ENCODE peak calls at places on chromosomes 13 and 19, in seven cellular contexts. L is BE2C, P is Calu3, W is RWPE1, D is thyroid gland, M is tibial artery, C is choroid plexus epithelial cell. K is an unnamed sample.

GRCh38 chr19:48043675-48044258 is at the start of gene CABP5:
- DNase-seq in L (no peak), P (no peak), W (no peak), D (no peak), M (no peak), C (no peak), K (no peak)

GRCh38 chr13:67296511-67296910 is 66.4 kb upstream of the PCDH9 start:
- DNase-seq in L (no peak), P (no peak), W (no peak), D (no peak), M (no peak), C (peak; percentile 6), K (no peak)

GRCh38 chr19:1321539-1321938 is 35.9 kb downstream of the EFNA2 start:
- DNase-seq in L (no peak), P (no peak), W (no peak), D (no peak), M (no peak), C (no peak), K (no peak)

GRCh38 chr19:15144046-15144646 is 36.9 kb downstream of the SYDE1 start:
- DNase-seq in L (no peak), P (no peak), W (no peak), D (no peak), M (no peak), C (peak; percentile 9), K (no peak)

GRCh38 chr13:106493569-106493968 is 41.9 kb downstream of the EFNB2 start:
- DNase-seq in L (no peak), P (no peak), W (no peak), D (no peak), M (no peak), C (no peak), K (no peak)

GRCh38 chr13:29496241-29496712 is 99.2 kb downstream of the SLC7A1 start:
- DNase-seq in L (no peak), P (peak; percentile 47), W (peak; percentile 50), D (no peak), M (no peak), C (no peak), K (no peak)

GRCh38 chr13:100789968-100790367 is 115.4 kb upstream of the TMTC4 start:
- DNase-seq in L (no peak), P (no peak), W (no peak), D (no peak), M (no peak), C (no peak), K (no peak)

GRCh38 chr13:54705738-54706137 is 1677.1 kb downstream of the OLFM4 start:
- DNase-seq in L (no peak), P (no peak), W (no peak), D (no peak), M (no peak), C (no peak), K (no peak)

GRCh38 chr13:34608326-34608725 is 333.7 kb upstream of the NBEA start:
- DNase-seq in L (no peak), P (no peak), W (no peak), D (no peak), M (no peak), C (no peak), K (no peak)

GRCh38 chr19:7199613-7200533 is 94.3 kb downstream of the INSR start:
- DNase-seq in L (no peak), P (peak; percentile 22), W (no peak), D (no peak), M (no peak), C (no peak), K (no peak)

DNA sequence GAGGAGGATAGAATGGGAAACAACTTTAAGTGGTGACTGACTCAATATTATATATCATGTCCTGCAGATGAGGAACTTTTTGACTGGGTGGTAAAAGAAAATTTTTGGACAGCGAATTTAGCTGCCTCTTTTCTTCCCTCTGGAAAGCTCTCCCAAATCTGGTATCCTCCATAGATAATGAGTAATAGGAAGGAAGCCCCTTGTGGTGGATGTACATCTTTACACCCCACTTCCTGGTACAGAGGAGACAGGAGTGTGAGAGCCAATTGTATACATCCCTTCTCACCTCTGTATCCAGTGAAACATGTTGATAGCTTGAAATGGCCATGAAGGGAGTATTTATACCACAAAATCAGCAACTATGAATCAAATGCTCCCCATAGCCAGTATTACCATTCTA is 17.2 kb upstream of the TDRD3 start:
- DNase-seq in L (no peak), P (no peak), W (no peak), D (no peak), M (no peak), C (no peak), K (no peak)
- TF ChIP-seq CTCF in L (peak; percentile 41), P (no peak), W (no peak), D (no peak), M (no peak), C (no peak), K (no peak)

GRCh38 chr13:113155201-113155600 is 3.2 kb upstream of the PROZ start:
- DNase-seq in L (no peak), P (no peak), W (no peak), D (no peak), M (no peak), C (no peak), K (peak; percentile 22)
- TF ChIP-seq CTCF in L (no peak), P (no peak), W (no peak), D (no peak), M (no peak), C (no peak), K (no peak)

GRCh38 chr13:51258612-51259358 is 36.6 kb downstream of the FAM124A start:
- DNase-seq in L (no peak), P (no peak), W (no peak), D (peak; percentile 76), M (no peak), C (peak; percentile 29), K (no peak)

GRCh38 chr13:51260154-51260553 is 38.0 kb downstream of the FAM124A start:
- DNase-seq in L (no peak), P (no peak), W (no peak), D (no peak), M (no peak), C (no peak), K (no peak)

GRCh38 chr13:51259359-51259645 is 37.1 kb downstream of the FAM124A start:
- DNase-seq in L (no peak), P (no peak), W (no peak), D (no peak), M (no peak), C (no peak), K (no peak)

GRCh38 chr13:51255556-51255955 is 33.4 kb downstream of the FAM124A start:
- DNase-seq in L (no peak), P (no peak), W (no peak), D (no peak), M (no peak), C (no peak), K (no peak)

DNA sequence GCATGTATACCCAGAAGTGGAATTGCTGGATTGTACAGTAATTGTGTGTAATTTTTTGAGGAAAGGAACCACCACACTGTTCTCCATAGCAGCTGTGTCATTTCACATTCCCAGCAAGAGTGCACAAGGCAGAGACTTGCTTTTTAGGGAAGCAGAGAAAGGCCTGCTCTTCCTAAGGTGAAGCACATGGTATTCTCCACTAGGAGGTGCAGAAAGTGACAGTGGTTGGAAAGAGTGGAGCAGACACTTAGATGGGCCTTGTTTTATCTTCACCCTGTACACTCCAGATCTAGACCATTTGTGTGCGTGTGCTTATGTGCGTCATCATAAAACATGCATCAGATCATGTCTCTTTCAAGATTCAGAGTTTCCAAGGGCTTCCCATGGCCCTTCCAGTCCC is 35.0 kb downstream of the FAM124A start:
- DNase-seq in L (no peak), P (no peak), W (no peak), D (no peak), M (no peak), C (no peak), K (no peak)
- TF ChIP-seq CTCF in L (peak; percentile 28), P (no peak), W (no peak), D (no peak), M (no peak), C (peak; percentile 3), K (no peak)

DNA sequence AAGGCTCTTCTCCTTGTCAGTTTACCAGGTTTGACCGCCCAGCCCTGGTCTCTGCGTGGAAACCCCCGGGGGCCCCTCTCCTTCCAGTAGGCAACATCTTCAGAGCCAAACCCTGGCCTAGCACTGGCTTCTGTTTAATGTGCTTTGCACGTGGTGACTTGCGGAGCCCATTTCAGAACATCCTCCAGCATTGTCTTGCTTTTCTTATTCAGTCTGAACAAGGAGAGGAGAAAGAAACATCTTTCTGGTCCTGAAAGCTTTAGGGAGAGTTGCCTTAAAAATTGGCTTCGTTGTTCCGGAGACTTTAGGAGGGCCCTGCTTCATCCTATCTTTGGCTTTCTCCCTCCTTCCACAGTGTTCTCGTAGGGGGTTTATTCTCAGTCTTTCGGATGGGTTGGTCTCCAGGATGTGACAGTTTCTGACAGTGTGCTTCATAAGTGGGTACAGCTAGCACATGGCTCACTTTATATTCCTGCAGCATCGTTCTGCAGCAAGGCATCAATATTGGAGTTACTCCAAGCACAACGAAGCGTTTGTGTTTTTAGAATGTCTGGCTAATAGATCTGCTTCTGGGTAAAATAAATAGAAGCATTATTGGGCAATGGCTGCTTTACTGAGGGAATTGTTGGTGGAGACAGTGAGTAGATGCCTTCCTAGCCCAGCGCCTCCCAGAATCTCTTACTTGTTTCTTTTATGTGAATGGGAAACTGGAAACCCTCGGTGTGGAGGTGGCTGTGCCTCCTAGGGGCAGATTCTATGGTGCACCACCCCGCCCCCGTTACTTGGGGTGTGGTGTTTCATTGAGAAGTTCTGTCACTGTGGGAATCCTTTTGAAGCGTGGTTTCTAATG is 1.8 kb downstream of the FARP1 start:
- DNase-seq in L (peak; percentile 65), P (peak; percentile 29), W (peak; percentile 20), D (peak; percentile 47), M (no peak), C (peak; percentile 63), K (no peak)
- TF ChIP-seq CTCF in L (peak; percentile 40), P (no peak), W (no peak), D (no peak), M (peak; percentile 17), C (peak; percentile 44), K (no peak)

GRCh38 chr13:57583529-57583928 is 48.0 kb upstream of the PCDH17 start:
- DNase-seq in L (no peak), P (no peak), W (no peak), D (no peak), M (no peak), C (no peak), K (no peak)

DNA sequence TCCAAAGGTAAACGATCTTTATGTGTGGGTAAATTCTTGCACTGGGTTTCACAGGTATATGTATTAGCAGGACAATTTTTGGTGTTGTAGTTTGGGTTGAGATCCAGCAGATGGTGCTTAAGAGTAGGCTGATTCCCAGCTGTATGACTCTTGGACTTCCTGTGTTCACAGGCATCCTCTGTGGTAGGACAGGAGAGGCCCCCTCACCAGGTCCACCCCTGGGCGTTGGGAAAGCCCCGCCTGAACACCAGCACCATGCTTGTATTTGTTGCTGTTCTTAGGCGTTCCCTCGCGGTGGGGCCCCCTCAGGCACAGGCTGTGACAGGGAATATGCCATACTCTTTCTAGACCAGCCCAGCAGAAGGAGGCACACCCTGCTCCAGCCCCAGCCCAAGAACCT is 49.5 kb upstream of the PCDH17 start:
- DNase-seq in L (no peak), P (no peak), W (no peak), D (no peak), M (no peak), C (no peak), K (no peak)
- TF ChIP-seq CTCF in L (peak; percentile 50), P (no peak), W (no peak), D (no peak), M (no peak), C (no peak), K (no peak)